ENCODE peak calls at places on chromosomes 4 and X, in five cellular contexts. One of them, this sample, is unnamed. For H3K4me1, the result is how much of the 10 kb centered on the place peaks cover.

GRCh38 chr4:165378763-165379631 is at the start of gene CPE:
- DNase-seq in mammary epithelial cell: peak
- DNase-seq in naive thymus-derived CD4-positive, alpha-beta T cell: peak
- DNase-seq in tibial artery: peak
- DNase-seq in neural progenitor cell: peak
- DNase-seq in this sample: peak

GRCh38 chr4:6520978-6521377 is 48.6 kb upstream of the PPP2R2C start:
- DNase-seq in mammary epithelial cell: no peak
- DNase-seq in naive thymus-derived CD4-positive, alpha-beta T cell: no peak
- DNase-seq in tibial artery: no peak
- DNase-seq in neural progenitor cell: no peak
- DNase-seq in this sample: no peak

GRCh38 chrX:41921492-41922124 is 1.7 kb downstream of the CASK start:
- DNase-seq in mammary epithelial cell: peak
- DNase-seq in naive thymus-derived CD4-positive, alpha-beta T cell: no peak
- DNase-seq in tibial artery: peak
- DNase-seq in neural progenitor cell: peak
- DNase-seq in this sample: no peak

GRCh38 chr4:130335417-130336194 is 1239.7 kb downstream of the C4orf33 start:
- DNase-seq in mammary epithelial cell: no peak
- DNase-seq in naive thymus-derived CD4-positive, alpha-beta T cell: no peak
- DNase-seq in tibial artery: no peak
- DNase-seq in neural progenitor cell: no peak
- DNase-seq in this sample: no peak

GRCh38 chr4:158801066-158801465 is 32.2 kb downstream of the FNIP2 start:
- DNase-seq in mammary epithelial cell: no peak
- DNase-seq in naive thymus-derived CD4-positive, alpha-beta T cell: no peak
- DNase-seq in tibial artery: no peak
- DNase-seq in neural progenitor cell: no peak
- DNase-seq in this sample: no peak

GRCh38 chr4:11543710-11544109 is 115.0 kb upstream of the HS3ST1 start:
- DNase-seq in mammary epithelial cell: peak
- DNase-seq in naive thymus-derived CD4-positive, alpha-beta T cell: no peak
- DNase-seq in tibial artery: no peak
- DNase-seq in neural progenitor cell: no peak
- DNase-seq in this sample: no peak

GRCh38 chrX:132491191-132491590 is 2.4 kb upstream of the MBNL3 start:
- DNase-seq in mammary epithelial cell: peak
- DNase-seq in naive thymus-derived CD4-positive, alpha-beta T cell: no peak
- DNase-seq in tibial artery: no peak
- DNase-seq in neural progenitor cell: no peak
- DNase-seq in this sample: no peak

GRCh38 chrX:15679246-15679645 is 14.6 kb upstream of the CLTRN start:
- DNase-seq in mammary epithelial cell: no peak
- DNase-seq in naive thymus-derived CD4-positive, alpha-beta T cell: no peak
- DNase-seq in tibial artery: no peak
- DNase-seq in neural progenitor cell: no peak
- DNase-seq in this sample: no peak

GRCh38 chr4:20464381-20464780 is 212.7 kb downstream of the SLIT2 start:
- DNase-seq in mammary epithelial cell: peak
- DNase-seq in naive thymus-derived CD4-positive, alpha-beta T cell: no peak
- DNase-seq in tibial artery: no peak
- DNase-seq in neural progenitor cell: no peak
- DNase-seq in this sample: no peak

GRCh38 chr4:113043591-113043990 is 5.9 kb upstream of the ANK2 start:
- DNase-seq in mammary epithelial cell: no peak
- DNase-seq in naive thymus-derived CD4-positive, alpha-beta T cell: no peak
- DNase-seq in tibial artery: no peak
- DNase-seq in neural progenitor cell: no peak
- DNase-seq in this sample: no peak

GRCh38 chr4:1041147-1041935 is 29.9 kb downstream of the FGFRL1 start:
- DNase-seq in mammary epithelial cell: no peak
- DNase-seq in naive thymus-derived CD4-positive, alpha-beta T cell: no peak
- DNase-seq in tibial artery: no peak
- DNase-seq in neural progenitor cell: peak
- DNase-seq in this sample: no peak

GRCh38 chrX:2614911-2615310 is 76.2 kb upstream of the CD99 start:
- DNase-seq in mammary epithelial cell: peak
- DNase-seq in naive thymus-derived CD4-positive, alpha-beta T cell: no peak
- DNase-seq in tibial artery: no peak
- DNase-seq in neural progenitor cell: peak
- DNase-seq in this sample: no peak

GRCh38 chr4:143336828-143337599 is at the start of gene GAB1:
- DNase-seq in mammary epithelial cell: peak
- DNase-seq in naive thymus-derived CD4-positive, alpha-beta T cell: peak
- DNase-seq in tibial artery: peak
- DNase-seq in neural progenitor cell: peak
- DNase-seq in this sample: peak

GRCh38 chr4:48755287-48755686 is 24.8 kb downstream of the FRYL start:
- DNase-seq in mammary epithelial cell: no peak
- DNase-seq in naive thymus-derived CD4-positive, alpha-beta T cell: no peak
- DNase-seq in tibial artery: no peak
- DNase-seq in neural progenitor cell: no peak
- DNase-seq in this sample: no peak

GRCh38 chr4:39568805-39569204 is 41.6 kb upstream of the UGDH start:
- DNase-seq in mammary epithelial cell: peak
- DNase-seq in naive thymus-derived CD4-positive, alpha-beta T cell: no peak
- DNase-seq in tibial artery: no peak
- DNase-seq in neural progenitor cell: no peak
- DNase-seq in this sample: no peak

GRCh38 chr4:25367004-25367621 is 9.9 kb upstream of the ANAPC4 start:
- DNase-seq in mammary epithelial cell: peak
- DNase-seq in naive thymus-derived CD4-positive, alpha-beta T cell: no peak
- DNase-seq in tibial artery: no peak
- DNase-seq in neural progenitor cell: peak
- DNase-seq in this sample: no peak

GRCh38 chr4:99852199-99852718 is 35.6 kb downstream of the DAPP1 start:
- DNase-seq in mammary epithelial cell: no peak
- DNase-seq in naive thymus-derived CD4-positive, alpha-beta T cell: no peak
- DNase-seq in tibial artery: no peak
- DNase-seq in neural progenitor cell: no peak
- DNase-seq in this sample: no peak

DNA sequence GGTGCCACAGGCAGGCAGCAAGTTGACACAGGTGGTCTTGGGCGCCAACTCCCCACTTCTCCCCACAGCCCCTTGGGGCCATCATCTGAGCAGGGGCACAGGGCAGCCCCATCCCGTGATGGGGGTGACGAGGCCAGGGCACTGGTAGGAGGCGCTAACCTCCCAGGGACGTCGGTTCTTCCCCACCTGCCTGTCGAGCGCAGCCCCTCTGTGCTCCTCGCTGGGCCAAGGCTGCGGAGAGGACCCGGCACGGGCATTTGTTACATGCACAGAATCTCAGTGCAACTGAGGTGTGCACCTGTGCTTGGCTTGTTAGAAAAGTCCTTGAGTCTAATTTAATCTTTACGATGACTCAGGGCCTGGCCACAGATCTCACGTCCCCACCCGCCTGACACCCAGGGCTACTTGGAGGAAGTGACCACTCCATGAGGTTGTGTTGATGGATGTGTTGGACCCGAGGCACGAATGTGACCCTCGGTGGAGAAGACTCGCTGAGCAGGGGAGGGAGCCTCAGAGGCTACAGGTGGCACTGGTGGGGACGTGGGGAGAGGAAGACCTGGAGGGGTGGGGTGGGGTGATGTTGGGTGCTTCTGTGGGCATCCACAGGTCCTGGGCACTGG is 3.1 kb upstream of the SH3TC1 start:
- DNase-seq in mammary epithelial cell: no peak
- DNase-seq in naive thymus-derived CD4-positive, alpha-beta T cell: no peak
- DNase-seq in tibial artery: no peak
- DNase-seq in neural progenitor cell: no peak
- DNase-seq in this sample: no peak
- H3K4me1 ChIP-seq in mammary epithelial cell: under half
- H3K4me1 ChIP-seq in naive thymus-derived CD4-positive, alpha-beta T cell: under half
- H3K4me1 ChIP-seq in tibial artery: under half
- H3K4me1 ChIP-seq in neural progenitor cell: under half
- H3K4me1 ChIP-seq in this sample: half or more

GRCh38 chr4:54215379-54216072 is 13.6 kb upstream of the PDGFRA start:
- DNase-seq in mammary epithelial cell: no peak
- DNase-seq in naive thymus-derived CD4-positive, alpha-beta T cell: no peak
- DNase-seq in tibial artery: no peak
- DNase-seq in neural progenitor cell: no peak
- DNase-seq in this sample: no peak
- H3K4me1 ChIP-seq in mammary epithelial cell: under half
- H3K4me1 ChIP-seq in naive thymus-derived CD4-positive, alpha-beta T cell: under half
- H3K4me1 ChIP-seq in tibial artery: under half
- H3K4me1 ChIP-seq in neural progenitor cell: under half
- H3K4me1 ChIP-seq in this sample: under half

GRCh38 chrX:10602646-10603045 is 17.7 kb downstream of the MID1 start:
- DNase-seq in mammary epithelial cell: no peak
- DNase-seq in naive thymus-derived CD4-positive, alpha-beta T cell: no peak
- DNase-seq in tibial artery: no peak
- DNase-seq in neural progenitor cell: no peak
- DNase-seq in this sample: no peak

GRCh38 chrX:10607233-10607632 is 13.2 kb downstream of the MID1 start:
- DNase-seq in mammary epithelial cell: no peak
- DNase-seq in naive thymus-derived CD4-positive, alpha-beta T cell: no peak
- DNase-seq in tibial artery: no peak
- DNase-seq in neural progenitor cell: no peak
- DNase-seq in this sample: no peak

GRCh38 chrX:10600479-10600878 is 19.9 kb downstream of the MID1 start:
- DNase-seq in mammary epithelial cell: no peak
- DNase-seq in naive thymus-derived CD4-positive, alpha-beta T cell: no peak
- DNase-seq in tibial artery: no peak
- DNase-seq in neural progenitor cell: no peak
- DNase-seq in this sample: no peak

GRCh38 chrX:10608099-10608498 is 12.3 kb downstream of the MID1 start:
- DNase-seq in mammary epithelial cell: no peak
- DNase-seq in naive thymus-derived CD4-positive, alpha-beta T cell: no peak
- DNase-seq in tibial artery: no peak
- DNase-seq in neural progenitor cell: no peak
- DNase-seq in this sample: no peak

GRCh38 chrX:10603612-10604011 is 16.8 kb downstream of the MID1 start:
- DNase-seq in mammary epithelial cell: no peak
- DNase-seq in naive thymus-derived CD4-positive, alpha-beta T cell: no peak
- DNase-seq in tibial artery: no peak
- DNase-seq in neural progenitor cell: no peak
- DNase-seq in this sample: no peak
- H3K4me1 ChIP-seq in mammary epithelial cell: under half
- H3K4me1 ChIP-seq in naive thymus-derived CD4-positive, alpha-beta T cell: under half
- H3K4me1 ChIP-seq in tibial artery: under half
- H3K4me1 ChIP-seq in neural progenitor cell: under half
- H3K4me1 ChIP-seq in this sample: under half

GRCh38 chr4:54063224-54063623 is 1.2 kb downstream of the CHIC2 start:
- DNase-seq in mammary epithelial cell: peak
- DNase-seq in naive thymus-derived CD4-positive, alpha-beta T cell: no peak
- DNase-seq in tibial artery: no peak
- DNase-seq in neural progenitor cell: no peak
- DNase-seq in this sample: no peak

GRCh38 chr4:54065282-54066087 is 1.1 kb upstream of the CHIC2 start:
- DNase-seq in mammary epithelial cell: peak
- DNase-seq in naive thymus-derived CD4-positive, alpha-beta T cell: no peak
- DNase-seq in tibial artery: no peak
- DNase-seq in neural progenitor cell: no peak
- DNase-seq in this sample: no peak

GRCh38 chr4:54062392-54062791 is 2.0 kb downstream of the CHIC2 start:
- DNase-seq in mammary epithelial cell: no peak
- DNase-seq in naive thymus-derived CD4-positive, alpha-beta T cell: no peak
- DNase-seq in tibial artery: no peak
- DNase-seq in neural progenitor cell: no peak
- DNase-seq in this sample: no peak

GRCh38 chr4:54064317-54065275 is at the start of gene CHIC2:
- DNase-seq in mammary epithelial cell: peak
- DNase-seq in naive thymus-derived CD4-positive, alpha-beta T cell: peak
- DNase-seq in tibial artery: peak
- DNase-seq in neural progenitor cell: peak
- DNase-seq in this sample: peak

GRCh38 chr4:54063737-54064316 is 578 bp downstream of the CHIC2 start:
- DNase-seq in mammary epithelial cell: peak
- DNase-seq in naive thymus-derived CD4-positive, alpha-beta T cell: peak
- DNase-seq in tibial artery: peak
- DNase-seq in neural progenitor cell: peak
- DNase-seq in this sample: peak
- H3K4me1 ChIP-seq in mammary epithelial cell: under half
- H3K4me1 ChIP-seq in naive thymus-derived CD4-positive, alpha-beta T cell: under half
- H3K4me1 ChIP-seq in tibial artery: half or more
- H3K4me1 ChIP-seq in neural progenitor cell: under half
- H3K4me1 ChIP-seq in this sample: half or more

GRCh38 chr4:153241970-153242847 is 38.0 kb downstream of the TRIM2 start:
- DNase-seq in mammary epithelial cell: no peak
- DNase-seq in naive thymus-derived CD4-positive, alpha-beta T cell: no peak
- DNase-seq in tibial artery: no peak
- DNase-seq in neural progenitor cell: no peak
- DNase-seq in this sample: no peak
- H3K4me1 ChIP-seq in mammary epithelial cell: under half
- H3K4me1 ChIP-seq in naive thymus-derived CD4-positive, alpha-beta T cell: under half
- H3K4me1 ChIP-seq in tibial artery: under half
- H3K4me1 ChIP-seq in neural progenitor cell: under half
- H3K4me1 ChIP-seq in this sample: under half

GRCh38 chrX:109890910-109891502 is 111.9 kb upstream of the TMEM164 start:
- DNase-seq in mammary epithelial cell: peak
- DNase-seq in naive thymus-derived CD4-positive, alpha-beta T cell: peak
- DNase-seq in tibial artery: peak
- DNase-seq in neural progenitor cell: peak
- DNase-seq in this sample: peak
- H3K4me1 ChIP-seq in mammary epithelial cell: under half
- H3K4me1 ChIP-seq in naive thymus-derived CD4-positive, alpha-beta T cell: under half
- H3K4me1 ChIP-seq in tibial artery: under half
- H3K4me1 ChIP-seq in neural progenitor cell: under half
- H3K4me1 ChIP-seq in this sample: under half

GRCh38 chr4:184731056-184731455 is 2.8 kb downstream of the CENPU start:
- DNase-seq in mammary epithelial cell: no peak
- DNase-seq in naive thymus-derived CD4-positive, alpha-beta T cell: no peak
- DNase-seq in tibial artery: no peak
- DNase-seq in neural progenitor cell: peak
- DNase-seq in this sample: no peak
- H3K4me1 ChIP-seq in mammary epithelial cell: under half
- H3K4me1 ChIP-seq in naive thymus-derived CD4-positive, alpha-beta T cell: under half
- H3K4me1 ChIP-seq in tibial artery: under half
- H3K4me1 ChIP-seq in neural progenitor cell: under half
- H3K4me1 ChIP-seq in this sample: under half

DNA sequence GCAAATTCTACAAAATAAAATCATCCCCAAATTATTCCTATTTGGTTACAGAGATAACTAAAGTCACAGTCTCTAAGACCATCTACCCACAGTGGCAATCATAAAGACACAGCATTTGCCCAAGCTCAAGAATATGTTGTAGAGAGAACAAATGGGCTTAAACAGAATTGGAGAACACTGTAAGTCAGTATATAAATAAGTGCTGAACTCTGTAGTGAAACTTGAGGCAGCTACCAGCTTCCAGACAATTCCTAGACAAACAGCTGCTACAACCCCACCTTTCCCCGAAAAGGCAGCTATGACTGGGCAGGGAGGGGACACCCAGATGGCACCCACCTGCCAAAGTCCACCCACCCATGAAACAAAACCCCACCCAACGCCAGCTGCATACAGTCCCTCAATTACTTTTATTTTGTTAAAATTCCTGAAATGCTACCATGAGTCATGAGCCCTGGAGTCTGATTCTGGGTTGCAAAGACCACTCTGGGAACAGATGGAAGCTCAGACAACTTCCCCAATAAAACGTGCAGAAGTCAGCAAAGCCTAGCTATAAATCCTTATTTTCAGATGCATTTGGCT is 24.4 kb downstream of the RELL1 start:
- DNase-seq in mammary epithelial cell: no peak
- DNase-seq in naive thymus-derived CD4-positive, alpha-beta T cell: no peak
- DNase-seq in tibial artery: no peak
- DNase-seq in neural progenitor cell: no peak
- DNase-seq in this sample: no peak
- H3K4me1 ChIP-seq in mammary epithelial cell: under half
- H3K4me1 ChIP-seq in naive thymus-derived CD4-positive, alpha-beta T cell: under half
- H3K4me1 ChIP-seq in tibial artery: half or more
- H3K4me1 ChIP-seq in neural progenitor cell: under half
- H3K4me1 ChIP-seq in this sample: half or more

This sample was measured in left ventricle myocardium inferior.